ENCODE peak calls at places on chromosomes 5 and 9, in six cellular contexts. One of them, this sample, is unnamed.

GRCh38 chr5:55344392-55344992 is 36.7 kb downstream of the MTREX start:
- DNase-seq in CD8-positive, alpha-beta T cell: peak
- DNase-seq in cardiac septum: no peak
- DNase-seq in KBM-7: peak
- DNase-seq in CD4-positive, alpha-beta T cell: peak
- DNase-seq in Peyer's patch: peak
- DNase-seq in this sample: peak

GRCh38 chr9:127252405-127253093 is 12.0 kb upstream of the GARNL3 start:
- DNase-seq in CD8-positive, alpha-beta T cell: no peak
- DNase-seq in cardiac septum: no peak
- DNase-seq in KBM-7: no peak
- DNase-seq in CD4-positive, alpha-beta T cell: no peak
- DNase-seq in Peyer's patch: no peak
- DNase-seq in this sample: no peak

GRCh38 chr5:40494631-40495030 is 185.1 kb upstream of the PTGER4 start:
- DNase-seq in CD8-positive, alpha-beta T cell: no peak
- DNase-seq in cardiac septum: no peak
- DNase-seq in KBM-7: no peak
- DNase-seq in CD4-positive, alpha-beta T cell: no peak
- DNase-seq in Peyer's patch: no peak
- DNase-seq in this sample: no peak

GRCh38 chr5:14185336-14186131 is 42.4 kb downstream of the TRIO start:
- DNase-seq in CD8-positive, alpha-beta T cell: no peak
- DNase-seq in cardiac septum: no peak
- DNase-seq in KBM-7: no peak
- DNase-seq in CD4-positive, alpha-beta T cell: no peak
- DNase-seq in Peyer's patch: no peak
- DNase-seq in this sample: no peak

GRCh38 chr9:99635032-99635431 is 186.7 kb upstream of the NR4A3 start:
- DNase-seq in CD8-positive, alpha-beta T cell: no peak
- DNase-seq in cardiac septum: no peak
- DNase-seq in KBM-7: no peak
- DNase-seq in CD4-positive, alpha-beta T cell: no peak
- DNase-seq in Peyer's patch: no peak
- DNase-seq in this sample: no peak

GRCh38 chr9:33263131-33263935 is 1.2 kb downstream of the BAG1 start:
- DNase-seq in CD8-positive, alpha-beta T cell: no peak
- DNase-seq in cardiac septum: no peak
- DNase-seq in KBM-7: peak
- DNase-seq in CD4-positive, alpha-beta T cell: no peak
- DNase-seq in Peyer's patch: peak
- DNase-seq in this sample: no peak

GRCh38 chr9:107782381-107782780 is 292.8 kb upstream of the KLF4 start:
- DNase-seq in CD8-positive, alpha-beta T cell: no peak
- DNase-seq in cardiac septum: no peak
- DNase-seq in KBM-7: no peak
- DNase-seq in CD4-positive, alpha-beta T cell: no peak
- DNase-seq in Peyer's patch: no peak
- DNase-seq in this sample: no peak

GRCh38 chr9:89676281-89676680 is 71.5 kb downstream of the GADD45G start:
- DNase-seq in CD8-positive, alpha-beta T cell: no peak
- DNase-seq in cardiac septum: no peak
- DNase-seq in KBM-7: no peak
- DNase-seq in CD4-positive, alpha-beta T cell: no peak
- DNase-seq in Peyer's patch: peak
- DNase-seq in this sample: no peak

GRCh38 chr9:87889065-87889881 is 6.6 kb downstream of the SPATA31E1 start:
- DNase-seq in CD8-positive, alpha-beta T cell: no peak
- DNase-seq in cardiac septum: peak
- DNase-seq in KBM-7: no peak
- DNase-seq in CD4-positive, alpha-beta T cell: no peak
- DNase-seq in Peyer's patch: peak
- DNase-seq in this sample: no peak

GRCh38 chr5:136021016-136021405 is 7.8 kb upstream of the TGFBI start:
- DNase-seq in CD8-positive, alpha-beta T cell: no peak
- DNase-seq in cardiac septum: no peak
- DNase-seq in KBM-7: no peak
- DNase-seq in CD4-positive, alpha-beta T cell: no peak
- DNase-seq in Peyer's patch: no peak
- DNase-seq in this sample: no peak

GRCh38 chr5:168987540-168988300 is 313.2 kb downstream of the SLIT3 start:
- DNase-seq in CD8-positive, alpha-beta T cell: no peak
- DNase-seq in cardiac septum: no peak
- DNase-seq in KBM-7: peak
- DNase-seq in CD4-positive, alpha-beta T cell: peak
- DNase-seq in Peyer's patch: peak
- DNase-seq in this sample: peak

GRCh38 chr9:99451121-99451606 is 229.1 kb downstream of the SEC61B start:
- DNase-seq in CD8-positive, alpha-beta T cell: no peak
- DNase-seq in cardiac septum: peak
- DNase-seq in KBM-7: no peak
- DNase-seq in CD4-positive, alpha-beta T cell: no peak
- DNase-seq in Peyer's patch: no peak
- DNase-seq in this sample: no peak

GRCh38 chr5:155004138-155004744 is 9.3 kb upstream of the KIF4B start:
- DNase-seq in CD8-positive, alpha-beta T cell: no peak
- DNase-seq in cardiac septum: no peak
- DNase-seq in KBM-7: peak
- DNase-seq in CD4-positive, alpha-beta T cell: no peak
- DNase-seq in Peyer's patch: peak
- DNase-seq in this sample: no peak

GRCh38 chr9:96100385-96100978 is 201.5 kb downstream of the HSD17B3 start:
- DNase-seq in CD8-positive, alpha-beta T cell: no peak
- DNase-seq in cardiac septum: no peak
- DNase-seq in KBM-7: peak
- DNase-seq in CD4-positive, alpha-beta T cell: no peak
- DNase-seq in Peyer's patch: no peak
- DNase-seq in this sample: no peak

GRCh38 chr5:92922231-92922967 is 658.6 kb downstream of the NR2F1-AS1 start:
- DNase-seq in CD8-positive, alpha-beta T cell: no peak
- DNase-seq in cardiac septum: no peak
- DNase-seq in KBM-7: no peak
- DNase-seq in CD4-positive, alpha-beta T cell: no peak
- DNase-seq in Peyer's patch: no peak
- DNase-seq in this sample: no peak

GRCh38 chr5:142740903-142741302 is 29.3 kb upstream of the ARHGAP26 start:
- DNase-seq in CD8-positive, alpha-beta T cell: no peak
- DNase-seq in cardiac septum: no peak
- DNase-seq in KBM-7: no peak
- DNase-seq in CD4-positive, alpha-beta T cell: no peak
- DNase-seq in Peyer's patch: no peak
- DNase-seq in this sample: no peak

GRCh38 chr9:34559616-34560546 is 29.6 kb downstream of the CNTFR start:
- DNase-seq in CD8-positive, alpha-beta T cell: no peak
- DNase-seq in cardiac septum: no peak
- DNase-seq in KBM-7: no peak
- DNase-seq in CD4-positive, alpha-beta T cell: no peak
- DNase-seq in Peyer's patch: peak
- DNase-seq in this sample: no peak

GRCh38 chr5:10607023-10607665 is 43.3 kb downstream of the ANKRD33B start:
- DNase-seq in CD8-positive, alpha-beta T cell: no peak
- DNase-seq in cardiac septum: peak
- DNase-seq in KBM-7: peak
- DNase-seq in CD4-positive, alpha-beta T cell: no peak
- DNase-seq in Peyer's patch: peak
- DNase-seq in this sample: no peak

GRCh38 chr5:147483961-147484707 is 25.7 kb downstream of the DPYSL3 start:
- DNase-seq in CD8-positive, alpha-beta T cell: no peak
- DNase-seq in cardiac septum: no peak
- DNase-seq in KBM-7: no peak
- DNase-seq in CD4-positive, alpha-beta T cell: no peak
- DNase-seq in Peyer's patch: peak
- DNase-seq in this sample: no peak

GRCh38 chr5:175863316-175863715 is 8.1 kb upstream of the CPLX2 start:
- DNase-seq in CD8-positive, alpha-beta T cell: no peak
- DNase-seq in cardiac septum: no peak
- DNase-seq in KBM-7: no peak
- DNase-seq in CD4-positive, alpha-beta T cell: no peak
- DNase-seq in Peyer's patch: no peak
- DNase-seq in this sample: no peak

GRCh38 chr5:58048954-58049353 is 410.9 kb downstream of the PLK2 start:
- DNase-seq in CD8-positive, alpha-beta T cell: no peak
- DNase-seq in cardiac septum: no peak
- DNase-seq in KBM-7: no peak
- DNase-seq in CD4-positive, alpha-beta T cell: no peak
- DNase-seq in Peyer's patch: no peak
- DNase-seq in this sample: no peak

GRCh38 chr5:157059891-157060290 is 975 bp upstream of the HAVCR1 start:
- DNase-seq in CD8-positive, alpha-beta T cell: no peak
- DNase-seq in cardiac septum: no peak
- DNase-seq in KBM-7: no peak
- DNase-seq in CD4-positive, alpha-beta T cell: no peak
- DNase-seq in Peyer's patch: no peak
- DNase-seq in this sample: no peak

GRCh38 chr9:86700601-86701000 is 246.7 kb downstream of the GAS1 start:
- DNase-seq in CD8-positive, alpha-beta T cell: no peak
- DNase-seq in cardiac septum: no peak
- DNase-seq in KBM-7: no peak
- DNase-seq in CD4-positive, alpha-beta T cell: no peak
- DNase-seq in Peyer's patch: no peak
- DNase-seq in this sample: no peak

GRCh38 chr9:35790385-35791291 is 753 bp upstream of the NPR2 start:
- DNase-seq in CD8-positive, alpha-beta T cell: peak
- DNase-seq in cardiac septum: no peak
- DNase-seq in KBM-7: peak
- DNase-seq in CD4-positive, alpha-beta T cell: peak
- DNase-seq in Peyer's patch: peak
- DNase-seq in this sample: peak

GRCh38 chr5:141941307-141941706 is 16.7 kb downstream of the PCDH12 start:
- DNase-seq in CD8-positive, alpha-beta T cell: no peak
- DNase-seq in cardiac septum: no peak
- DNase-seq in KBM-7: no peak
- DNase-seq in CD4-positive, alpha-beta T cell: no peak
- DNase-seq in Peyer's patch: no peak
- DNase-seq in this sample: no peak

GRCh38 chr9:133113163-133113927 is 7.7 kb downstream of the RALGDS start:
- DNase-seq in CD8-positive, alpha-beta T cell: peak
- DNase-seq in cardiac septum: no peak
- DNase-seq in KBM-7: no peak
- DNase-seq in CD4-positive, alpha-beta T cell: no peak
- DNase-seq in Peyer's patch: peak
- DNase-seq in this sample: no peak

GRCh38 chr5:174970502-174970901 is 246.1 kb downstream of the MSX2 start:
- DNase-seq in CD8-positive, alpha-beta T cell: no peak
- DNase-seq in cardiac septum: no peak
- DNase-seq in KBM-7: no peak
- DNase-seq in CD4-positive, alpha-beta T cell: no peak
- DNase-seq in Peyer's patch: no peak
- DNase-seq in this sample: no peak

GRCh38 chr5:134492568-134492967 is 32.9 kb upstream of the JADE2 start:
- DNase-seq in CD8-positive, alpha-beta T cell: no peak
- DNase-seq in cardiac septum: no peak
- DNase-seq in KBM-7: no peak
- DNase-seq in CD4-positive, alpha-beta T cell: no peak
- DNase-seq in Peyer's patch: no peak
- DNase-seq in this sample: no peak

GRCh38 chr5:172106511-172107356 is 81.3 kb downstream of the STK10 start:
- DNase-seq in CD8-positive, alpha-beta T cell: peak
- DNase-seq in cardiac septum: peak
- DNase-seq in KBM-7: peak
- DNase-seq in CD4-positive, alpha-beta T cell: peak
- DNase-seq in Peyer's patch: peak
- DNase-seq in this sample: peak

GRCh38 chr9:125748511-125749099 is 1.4 kb downstream of the PBX3 start:
- DNase-seq in CD8-positive, alpha-beta T cell: peak
- DNase-seq in cardiac septum: no peak
- DNase-seq in KBM-7: no peak
- DNase-seq in CD4-positive, alpha-beta T cell: no peak
- DNase-seq in Peyer's patch: no peak
- DNase-seq in this sample: no peak

GRCh38 chr5:4817742-4818141 is 322.4 kb upstream of the ADAMTS16 start:
- DNase-seq in CD8-positive, alpha-beta T cell: no peak
- DNase-seq in cardiac septum: no peak
- DNase-seq in KBM-7: no peak
- DNase-seq in CD4-positive, alpha-beta T cell: no peak
- DNase-seq in Peyer's patch: no peak
- DNase-seq in this sample: no peak

GRCh38 chr5:10110228-10110627 is 139.5 kb downstream of the ATPSCKMT start:
- DNase-seq in CD8-positive, alpha-beta T cell: no peak
- DNase-seq in cardiac septum: no peak
- DNase-seq in KBM-7: no peak
- DNase-seq in CD4-positive, alpha-beta T cell: no peak
- DNase-seq in Peyer's patch: no peak
- DNase-seq in this sample: no peak

GRCh38 chr5:169009171-169009570 is 291.8 kb downstream of the SLIT3 start:
- DNase-seq in CD8-positive, alpha-beta T cell: no peak
- DNase-seq in cardiac septum: no peak
- DNase-seq in KBM-7: no peak
- DNase-seq in CD4-positive, alpha-beta T cell: no peak
- DNase-seq in Peyer's patch: no peak
- DNase-seq in this sample: no peak

GRCh38 chr5:65695896-65696295 is 26.0 kb downstream of the SGTB start:
- DNase-seq in CD8-positive, alpha-beta T cell: no peak
- DNase-seq in cardiac septum: no peak
- DNase-seq in KBM-7: no peak
- DNase-seq in CD4-positive, alpha-beta T cell: no peak
- DNase-seq in Peyer's patch: no peak
- DNase-seq in this sample: no peak

GRCh38 chr5:137035480-137035878 is 463.6 kb downstream of the SPOCK1 start:
- DNase-seq in CD8-positive, alpha-beta T cell: no peak
- DNase-seq in cardiac septum: no peak
- DNase-seq in KBM-7: no peak
- DNase-seq in CD4-positive, alpha-beta T cell: no peak
- DNase-seq in Peyer's patch: no peak
- DNase-seq in this sample: no peak

GRCh38 chr5:132635873-132636272 is 22.1 kb upstream of the IL13 start:
- DNase-seq in CD8-positive, alpha-beta T cell: no peak
- DNase-seq in cardiac septum: no peak
- DNase-seq in KBM-7: no peak
- DNase-seq in CD4-positive, alpha-beta T cell: no peak
- DNase-seq in Peyer's patch: no peak
- DNase-seq in this sample: no peak

This sample was measured in CD8-positive, alpha-beta memory T cell.